ENCODE peak calls at places on chromosomes 16 and 17, in six cellular contexts. X is K562, A is breast epithelium, P is lung, Q is fibroblast of lung, L is mucosa of descending colon. I is an unnamed sample. For H3K36me3, the result is how much of the 10 kb centered on the place peaks cover.

GRCh38 chr16:86404678-86405077 is 105.6 kb upstream of the FOXF1 start:
- DNase-seq in X (no peak), A (no peak), P (no peak), Q (no peak), L (no peak), I (no peak)

GRCh38 chr17:33976816-33977215 is 278.3 kb upstream of the CCL2 start:
- DNase-seq in X (no peak), A (no peak), P (no peak), Q (no peak), L (no peak), I (no peak)

GRCh38 chr17:6413073-6413472 is 21.8 kb downstream of the AIPL1 start:
- DNase-seq in X (peak), A (no peak), P (no peak), Q (peak), L (no peak), I (no peak)

GRCh38 chr16:47884131-47884725 is 271.6 kb downstream of the ABCC12 start:
- DNase-seq in X (no peak), A (no peak), P (no peak), Q (no peak), L (no peak), I (no peak)

GRCh38 chr17:47274319-47275069 is 20.9 kb downstream of the ITGB3 start:
- DNase-seq in X (no peak), A (no peak), P (no peak), Q (no peak), L (no peak), I (no peak)

GRCh38 chr16:4381072-4381934 is 9.7 kb downstream of the VASN start:
- DNase-seq in X (no peak), A (no peak), P (no peak), Q (no peak), L (no peak), I (no peak)

GRCh38 chr16:73214825-73215481 is 167.0 kb upstream of the ZFHX3 start:
- DNase-seq in X (no peak), A (no peak), P (no peak), Q (peak), L (no peak), I (no peak)

GRCh38 chr17:10033982-10034381 is 128.9 kb upstream of the RCVRN start:
- DNase-seq in X (no peak), A (no peak), P (no peak), Q (no peak), L (no peak), I (no peak)

GRCh38 chr16:57313509-57313908 is 29.0 kb upstream of the PLLP start:
- DNase-seq in X (no peak), A (no peak), P (no peak), Q (no peak), L (no peak), I (no peak)

GRCh38 chr17:18377437-18378204 is at the start of gene EVPLL:
- DNase-seq in X (no peak), A (peak), P (peak), Q (peak), L (peak), I (peak)

GRCh38 chr16:89686520-89687091 is at the start of gene CDK10:
- DNase-seq in X (peak), A (peak), P (peak), Q (peak), L (peak), I (no peak)

GRCh38 chr17:47265983-47266541 is 12.4 kb downstream of the ITGB3 start:
- DNase-seq in X (peak), A (no peak), P (no peak), Q (peak), L (no peak), I (peak)

GRCh38 chr17:40582328-40582901 is 17.1 kb upstream of the CCR7 start:
- DNase-seq in X (no peak), A (peak), P (peak), Q (no peak), L (peak), I (no peak)

GRCh38 chr17:16464001-16464640 is 27.9 kb downstream of the LRRC75A start:
- DNase-seq in X (no peak), A (no peak), P (no peak), Q (no peak), L (no peak), I (no peak)

GRCh38 chr16:75648265-75649076 is 898 bp downstream of the TERF2IP start:
- DNase-seq in X (peak), A (peak), P (peak), Q (peak), L (peak), I (peak)

DNA sequence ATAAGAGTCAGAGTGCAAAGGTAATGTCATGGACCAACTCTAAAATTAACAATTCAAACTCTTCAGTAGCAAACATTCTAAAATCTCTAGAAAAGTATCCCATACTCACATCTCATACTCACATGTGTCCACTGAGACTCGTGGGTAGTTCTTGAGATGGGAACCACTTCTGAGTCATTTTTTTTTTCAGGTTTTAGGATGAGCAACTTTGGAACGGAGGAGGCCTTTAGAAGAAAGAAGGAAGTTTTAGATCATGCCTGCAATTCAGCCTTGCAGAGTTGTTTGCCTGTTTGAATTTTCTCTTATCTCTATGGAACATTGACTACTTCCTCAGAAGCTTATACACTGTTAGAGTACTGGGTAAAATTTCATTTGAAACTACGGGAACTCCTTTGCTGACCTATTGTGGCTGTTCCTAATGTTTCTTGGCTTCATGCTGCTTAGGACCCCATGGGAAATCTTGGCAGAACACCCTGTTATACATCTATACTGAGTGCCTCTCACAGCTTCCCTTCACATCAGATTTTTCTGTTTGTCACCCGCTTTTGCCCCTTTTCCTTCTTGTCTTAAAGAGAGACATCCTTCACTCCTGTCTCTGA is 70.7 kb downstream of the MAP2K6 start:
- DNase-seq in X (no peak), A (no peak), P (no peak), Q (no peak), L (no peak), I (no peak)
- H3K4me3 ChIP-seq in X (no peak), A (no peak), P (no peak), Q (no peak), L (no peak), I (no peak)

DNA sequence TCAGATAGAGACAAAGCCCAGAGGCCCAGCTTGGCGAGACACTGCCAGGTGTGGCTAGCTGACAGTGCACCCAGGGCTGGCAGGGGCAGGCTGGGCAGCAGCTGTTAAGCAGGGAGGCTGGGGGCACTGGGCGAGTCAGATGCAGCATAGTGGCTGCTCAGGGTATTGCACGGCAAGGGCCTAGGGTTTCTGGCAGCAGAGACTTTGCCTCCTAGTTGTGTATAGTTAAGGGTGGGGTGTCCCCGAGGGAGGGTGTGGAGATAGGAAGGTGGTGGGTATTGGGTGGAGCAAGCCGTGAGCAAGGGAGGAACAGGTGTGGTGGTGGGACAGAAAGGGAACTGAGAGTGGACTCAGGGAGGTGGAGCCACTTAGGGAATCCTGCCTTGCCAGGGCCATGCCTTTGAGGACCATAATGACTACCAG is 66.0 kb downstream of the SMPD3 start:
- DNase-seq in X (no peak), A (no peak), P (no peak), Q (no peak), L (peak), I (no peak)
- TF ChIP-seq CTCF in X (peak), A (no peak), P (no peak), Q (no peak), L (peak), I (peak)

GRCh38 chr16:9389543-9390207 is 298.2 kb downstream of the HAPSTR1 start:
- DNase-seq in X (no peak), A (no peak), P (no peak), Q (no peak), L (no peak), I (no peak)
- H3K36me3 ChIP-seq in X (under half), A (under half), P (under half), Q (under half), L (under half), I (under half)

DNA sequence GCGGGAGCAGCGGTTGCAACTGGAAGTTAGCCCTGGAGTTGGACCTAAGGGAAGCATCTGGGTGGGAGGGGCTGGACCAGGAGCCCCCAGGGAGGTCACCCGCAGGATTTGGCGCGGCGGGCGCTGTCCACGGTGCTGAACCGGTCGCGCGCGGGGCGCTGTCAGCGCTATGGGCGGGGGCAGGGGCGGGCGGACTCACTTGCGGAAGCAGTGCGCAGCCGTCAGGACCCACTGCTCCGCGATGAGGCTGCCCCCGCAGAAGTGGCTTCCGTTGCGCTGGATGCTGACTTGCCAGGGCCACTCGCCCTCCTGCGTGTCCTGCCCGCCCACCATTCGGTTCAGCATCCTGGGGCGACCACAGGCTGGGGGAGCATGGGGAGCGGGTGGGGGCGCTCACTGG is 4.5 kb downstream of the PRSS27 start:
- DNase-seq in X (peak), A (peak), P (peak), Q (peak), L (peak), I (no peak)
- H3K4me3 ChIP-seq in X (no peak), A (peak), P (no peak), Q (no peak), L (no peak), I (no peak)

GRCh38 chr16:88063201-88063773 is 112.1 kb downstream of the BANP start:
- DNase-seq in X (no peak), A (no peak), P (no peak), Q (peak), L (no peak), I (peak)
- TF ChIP-seq CTCF in X (no peak), A (no peak), P (no peak), Q (peak), L (no peak), I (peak)

GRCh38 chr17:44797809-44798208 is 32.3 kb downstream of the GJC1 start:
- DNase-seq in X (no peak), A (no peak), P (no peak), Q (peak), L (no peak), I (no peak)
- H3K36me3 ChIP-seq in X (under half), A (under half), P (under half), Q (under half), L (under half), I (under half)

I was measured in kidney epithelial cell.